ENCODE peak calls at places on chromosomes 5 and 9, in five cellular contexts. One of them, this sample, is unnamed.

GRCh38 chr9:105264380-105264779 is 19.9 kb downstream of the SLC44A1 start:
- DNase-seq in spleen: no peak
- DNase-seq in A549: no peak
- DNase-seq in thyroid gland: no peak
- DNase-seq in body of pancreas: no peak
- DNase-seq in this sample: no peak

GRCh38 chr9:131478421-131478868 is 24.3 kb upstream of the POMT1 start:
- DNase-seq in spleen: no peak
- DNase-seq in A549: peak; percentile 49
- DNase-seq in thyroid gland: peak; percentile 51
- DNase-seq in body of pancreas: peak; percentile 70
- DNase-seq in this sample: peak; percentile 50

GRCh38 chr9:86585422-86586143 is 231.4 kb upstream of the TUT7 start:
- DNase-seq in spleen: no peak
- DNase-seq in A549: no peak
- DNase-seq in thyroid gland: no peak
- DNase-seq in body of pancreas: no peak
- DNase-seq in this sample: no peak

GRCh38 chr9:135925496-135926133 is 18.3 kb upstream of the CAMSAP1 start:
- DNase-seq in spleen: no peak
- DNase-seq in A549: no peak
- DNase-seq in thyroid gland: no peak
- DNase-seq in body of pancreas: no peak
- DNase-seq in this sample: no peak

GRCh38 chr5:173627860-173628392 is 11.5 kb upstream of the BOD1 start:
- DNase-seq in spleen: no peak
- DNase-seq in A549: no peak
- DNase-seq in thyroid gland: peak; percentile 60
- DNase-seq in body of pancreas: no peak
- DNase-seq in this sample: no peak

GRCh38 chr9:117656007-117656406 is 48.2 kb upstream of the TLR4 start:
- DNase-seq in spleen: no peak
- DNase-seq in A549: no peak
- DNase-seq in thyroid gland: no peak
- DNase-seq in body of pancreas: no peak
- DNase-seq in this sample: no peak

GRCh38 chr5:103243665-103244064 is 14.9 kb upstream of the MACIR start:
- DNase-seq in spleen: no peak
- DNase-seq in A549: no peak
- DNase-seq in thyroid gland: no peak
- DNase-seq in body of pancreas: no peak
- DNase-seq in this sample: no peak

GRCh38 chr5:10467281-10468198 is 25.9 kb downstream of the ROPN1L start:
- DNase-seq in spleen: peak; percentile 59
- DNase-seq in A549: no peak
- DNase-seq in thyroid gland: peak; percentile 69
- DNase-seq in body of pancreas: no peak
- DNase-seq in this sample: no peak

GRCh38 chr5:168528521-168529360 is at the start of gene FBLL1:
- DNase-seq in spleen: no peak
- DNase-seq in A549: no peak
- DNase-seq in thyroid gland: peak; percentile 39
- DNase-seq in body of pancreas: peak; percentile 31
- DNase-seq in this sample: no peak

GRCh38 chr5:140322751-140323731 is 20.1 kb upstream of the PFDN1 start:
- DNase-seq in spleen: no peak
- DNase-seq in A549: peak; percentile 47
- DNase-seq in thyroid gland: peak; percentile 88
- DNase-seq in body of pancreas: peak; percentile 81
- DNase-seq in this sample: no peak

GRCh38 chr9:101311759-101312420 is 72.9 kb downstream of the BAAT start:
- DNase-seq in spleen: no peak
- DNase-seq in A549: peak; percentile 89
- DNase-seq in thyroid gland: no peak
- DNase-seq in body of pancreas: no peak
- DNase-seq in this sample: no peak

GRCh38 chr5:99141534-99142135 is 212.8 kb upstream of the CHD1 start:
- DNase-seq in spleen: no peak
- DNase-seq in A549: peak; percentile 16
- DNase-seq in thyroid gland: no peak
- DNase-seq in body of pancreas: no peak
- DNase-seq in this sample: no peak

GRCh38 chr5:471750-472058 is 28.7 kb downstream of the EXOC3 start:
- DNase-seq in spleen: no peak
- DNase-seq in A549: no peak
- DNase-seq in thyroid gland: no peak
- DNase-seq in body of pancreas: no peak
- DNase-seq in this sample: no peak

GRCh38 chr9:100884518-100884917 is 144.0 kb upstream of the PLPPR1 start:
- DNase-seq in spleen: no peak
- DNase-seq in A549: no peak
- DNase-seq in thyroid gland: no peak
- DNase-seq in body of pancreas: no peak
- DNase-seq in this sample: no peak

GRCh38 chr9:123044556-123044955 is 11.1 kb downstream of the GPR21 start:
- DNase-seq in spleen: no peak
- DNase-seq in A549: peak; percentile 4
- DNase-seq in thyroid gland: no peak
- DNase-seq in body of pancreas: no peak
- DNase-seq in this sample: no peak

GRCh38 chr9:135515083-135515511 is 6.1 kb upstream of the LCN1 start:
- DNase-seq in spleen: peak; percentile 66
- DNase-seq in A549: no peak
- DNase-seq in thyroid gland: no peak
- DNase-seq in body of pancreas: no peak
- DNase-seq in this sample: no peak

GRCh38 chr5:95644351-95645042 is 2.1 kb upstream of the RFESD start:
- DNase-seq in spleen: no peak
- DNase-seq in A549: peak; percentile 68
- DNase-seq in thyroid gland: peak; percentile 47
- DNase-seq in body of pancreas: peak; percentile 70
- DNase-seq in this sample: peak; percentile 70

GRCh38 chr5:83583859-83584258 is 112.3 kb downstream of the VCAN start:
- DNase-seq in spleen: no peak
- DNase-seq in A549: no peak
- DNase-seq in thyroid gland: no peak
- DNase-seq in body of pancreas: no peak
- DNase-seq in this sample: no peak

GRCh38 chr5:178546675-178547033 is 43.5 kb downstream of the COL23A1 start:
- DNase-seq in spleen: peak; percentile 46
- DNase-seq in A549: no peak
- DNase-seq in thyroid gland: no peak
- DNase-seq in body of pancreas: no peak
- DNase-seq in this sample: no peak

DNA sequence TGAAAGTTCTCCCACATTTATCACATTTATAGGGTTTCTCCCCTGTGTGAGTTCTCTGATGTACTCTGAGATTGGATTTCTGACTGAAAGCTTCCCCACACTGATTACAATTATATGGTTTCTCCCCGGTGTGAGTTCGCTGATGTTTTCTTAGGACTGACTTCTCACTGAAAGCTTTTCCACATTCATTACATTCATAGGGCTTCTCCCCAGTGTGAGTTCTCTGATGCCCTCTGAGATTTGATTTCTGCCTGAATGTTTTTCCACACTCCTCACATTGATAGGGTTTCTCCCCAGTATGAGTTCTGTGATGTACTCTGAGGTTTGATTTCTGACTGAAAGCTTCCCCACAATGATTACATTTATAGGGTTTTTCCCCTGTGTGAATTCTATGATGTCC is 36.3 kb downstream of the ZNF782 start:
- DNase-seq in spleen: no peak
- DNase-seq in A549: no peak
- DNase-seq in thyroid gland: no peak
- DNase-seq in body of pancreas: no peak
- DNase-seq in this sample: no peak
- H3K9me3 ChIP-seq in spleen: peaks cover 100% of the 10 kb centered on the region
- H3K9me3 ChIP-seq in A549: peaks cover 96% of the 10 kb centered on the region
- H3K9me3 ChIP-seq in thyroid gland: peaks cover 13% of the 10 kb centered on the region
- H3K9me3 ChIP-seq in body of pancreas: peaks cover 11% of the 10 kb centered on the region
- H3K9me3 ChIP-seq in this sample: peaks cover 6% of the 10 kb centered on the region

DNA sequence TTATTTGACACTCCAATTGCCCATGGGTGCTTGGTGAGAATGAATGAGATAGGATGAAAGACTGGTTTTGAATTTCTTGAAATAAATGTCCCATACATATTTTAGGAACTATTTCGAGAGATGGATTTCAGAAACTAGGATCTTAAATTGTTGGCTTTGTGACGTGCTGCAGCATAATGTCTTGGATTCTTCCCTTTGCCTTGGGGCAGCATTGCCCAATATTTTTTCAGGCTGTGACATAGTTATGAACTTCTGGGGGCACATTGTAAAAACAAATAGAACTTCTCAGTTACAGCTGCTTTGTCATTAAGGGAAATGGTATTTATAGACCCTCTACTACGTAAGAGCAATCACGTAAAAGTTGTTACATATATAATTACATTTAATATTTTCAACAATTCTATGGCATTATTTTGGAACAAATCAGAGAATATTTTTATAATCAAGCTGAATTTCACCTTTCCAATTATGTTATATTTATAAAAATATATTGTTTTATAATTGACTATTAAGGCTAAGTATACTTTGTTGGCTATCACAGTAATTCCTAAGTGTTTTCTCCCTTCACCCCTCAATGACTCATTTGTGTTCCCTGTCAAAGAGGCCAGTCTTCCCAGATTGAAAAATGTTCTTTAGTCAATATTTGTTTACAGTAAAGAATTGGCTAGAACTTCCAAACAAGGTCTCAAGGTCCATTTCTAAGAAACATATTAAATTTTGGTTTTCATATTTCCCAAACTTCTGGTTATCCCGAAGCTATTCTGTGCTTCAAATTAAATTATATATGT is 1388.3 kb upstream of the ACO1 start:
- DNase-seq in spleen: no peak
- DNase-seq in A549: peak; percentile 5
- DNase-seq in thyroid gland: no peak
- DNase-seq in body of pancreas: no peak
- DNase-seq in this sample: no peak
- H3K27ac ChIP-seq in spleen: no peak overlapping the region
- H3K27ac ChIP-seq in A549: no peak overlapping the region
- H3K27ac ChIP-seq in thyroid gland: no peak overlapping the region
- H3K27ac ChIP-seq in body of pancreas: peak overlapping the region; percentile 58
- H3K27ac ChIP-seq in this sample: no peak overlapping the region

GRCh38 chr9:129624168-129624759 is 1.7 kb upstream of the NTMT1 start:
- DNase-seq in spleen: no peak
- DNase-seq in A549: peak; percentile 61
- DNase-seq in thyroid gland: peak; percentile 57
- DNase-seq in body of pancreas: peak; percentile 74
- DNase-seq in this sample: peak; percentile 46

GRCh38 chr9:129627556-129628492 is 1.9 kb downstream of the NTMT1 start:
- DNase-seq in spleen: no peak
- DNase-seq in A549: no peak
- DNase-seq in thyroid gland: no peak
- DNase-seq in body of pancreas: no peak
- DNase-seq in this sample: no peak

GRCh38 chr9:129624947-129625346 is 1.0 kb upstream of the NTMT1 start:
- DNase-seq in spleen: no peak
- DNase-seq in A549: no peak
- DNase-seq in thyroid gland: no peak
- DNase-seq in body of pancreas: no peak
- DNase-seq in this sample: no peak

GRCh38 chr9:129626944-129627297 is 958 bp downstream of the NTMT1 start:
- DNase-seq in spleen: no peak
- DNase-seq in A549: no peak
- DNase-seq in thyroid gland: no peak
- DNase-seq in body of pancreas: no peak
- DNase-seq in this sample: no peak

GRCh38 chr9:129626079-129626943 is at the start of gene NTMT1:
- DNase-seq in spleen: peak; percentile 96
- DNase-seq in A549: peak; percentile 87
- DNase-seq in thyroid gland: peak; percentile 82
- DNase-seq in body of pancreas: peak; percentile 87
- DNase-seq in this sample: peak; percentile 87
- TF ChIP-seq POLR2A in spleen: peak; percentile 64
- TF ChIP-seq POLR2A in A549: peak; percentile 93
- TF ChIP-seq POLR2A in thyroid gland: peak; percentile 95
- TF ChIP-seq POLR2A in body of pancreas: peak; percentile 97
- TF ChIP-seq POLR2A in this sample: peak; percentile 95

GRCh38 chr9:113042884-113043657 is 13.5 kb downstream of the ZFP37 start:
- DNase-seq in spleen: no peak
- DNase-seq in A549: peak; percentile 34
- DNase-seq in thyroid gland: no peak
- DNase-seq in body of pancreas: no peak
- DNase-seq in this sample: no peak
- H3K9me3 ChIP-seq in spleen: peaks cover 100% of the 10 kb centered on the region
- H3K9me3 ChIP-seq in A549: peaks cover 97% of the 10 kb centered on the region
- H3K9me3 ChIP-seq in thyroid gland: peaks cover 25% of the 10 kb centered on the region
- H3K9me3 ChIP-seq in body of pancreas: peaks cover 17% of the 10 kb centered on the region
- H3K9me3 ChIP-seq in this sample: peaks cover 100% of the 10 kb centered on the region

DNA sequence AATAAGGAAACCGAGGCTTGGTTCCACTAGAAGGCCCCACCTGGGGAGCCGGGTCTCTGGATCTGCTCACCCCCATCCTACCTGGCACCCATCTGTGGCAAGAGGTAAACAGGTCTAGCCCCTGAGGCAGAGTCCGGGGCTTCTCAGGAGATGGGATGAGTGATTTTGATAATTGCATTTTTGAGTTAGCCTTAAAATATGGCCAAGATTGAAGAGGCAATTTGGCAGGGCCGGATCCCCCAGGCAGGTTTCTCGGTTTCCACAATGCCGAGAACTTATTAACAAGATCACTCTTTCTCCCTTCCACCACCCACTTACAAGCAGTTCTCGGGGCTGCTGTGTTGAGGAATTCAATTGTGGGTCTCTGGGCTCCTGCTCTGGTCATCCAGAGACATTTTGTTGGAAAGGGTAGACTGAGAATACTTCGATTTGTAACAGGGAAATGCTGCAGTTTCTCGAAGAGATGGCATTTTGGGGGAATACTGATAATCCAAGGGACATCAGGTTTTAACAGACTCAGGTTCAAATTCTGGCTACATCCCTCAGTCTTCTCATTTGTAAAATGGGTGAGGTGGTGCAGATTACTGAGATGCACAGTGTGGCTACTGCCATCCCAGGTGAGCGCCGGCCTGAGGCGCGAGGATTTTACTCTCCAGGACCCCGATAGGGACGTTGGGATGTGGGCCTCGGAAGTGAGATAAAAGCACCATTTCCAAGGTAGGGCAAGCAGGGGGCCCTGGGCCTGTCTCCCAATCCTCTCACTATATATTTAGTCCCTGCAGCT is 194.2 kb downstream of the CDK5RAP2 start:
- DNase-seq in spleen: no peak
- DNase-seq in A549: no peak
- DNase-seq in thyroid gland: no peak
- DNase-seq in body of pancreas: peak; percentile 21
- DNase-seq in this sample: no peak
- H3K27ac ChIP-seq in spleen: no peak overlapping the region
- H3K27ac ChIP-seq in A549: peak overlapping the region; percentile 33
- H3K27ac ChIP-seq in thyroid gland: no peak overlapping the region
- H3K27ac ChIP-seq in body of pancreas: peak overlapping the region; percentile 55
- H3K27ac ChIP-seq in this sample: no peak overlapping the region